ENCODE peak calls at places on chromosomes 6 and 20, in six cellular contexts. One of them, this sample, is unnamed.

GRCh38 chr6:25525078-25525477 is 126.9 kb upstream of the SCGN start:
- DNase-seq in fibroblast of mammary gland: no peak
- DNase-seq in choroid plexus epithelial cell: no peak
- DNase-seq in astrocyte of the spinal cord: no peak
- DNase-seq in PC-9: no peak
- DNase-seq in tibial artery: no peak
- DNase-seq in this sample: no peak

GRCh38 chr6:41505084-41506049 is 40.8 kb upstream of the FOXP4 start:
- DNase-seq in tibial artery: peak; percentile 95
- DNase-seq in PC-9: no peak
- DNase-seq in fibroblast of mammary gland: peak; percentile 69
- DNase-seq in choroid plexus epithelial cell: peak; percentile 92
- DNase-seq in astrocyte of the spinal cord: peak; percentile 86
- DNase-seq in this sample: no peak

GRCh38 chr20:10332656-10333421 is 101.2 kb downstream of the MKKS start:
- DNase-seq in astrocyte of the spinal cord: peak; percentile 73
- DNase-seq in tibial artery: no peak
- DNase-seq in choroid plexus epithelial cell: peak; percentile 78
- DNase-seq in PC-9: no peak
- DNase-seq in fibroblast of mammary gland: peak; percentile 71
- DNase-seq in this sample: no peak

GRCh38 chr6:25346064-25346463 is 66.9 kb downstream of the CARMIL1 start:
- DNase-seq in choroid plexus epithelial cell: no peak
- DNase-seq in astrocyte of the spinal cord: no peak
- DNase-seq in PC-9: no peak
- DNase-seq in fibroblast of mammary gland: no peak
- DNase-seq in tibial artery: no peak
- DNase-seq in this sample: peak; percentile 23

GRCh38 chr20:41738584-41739193 is 120.5 kb upstream of the CHD6 start:
- DNase-seq in PC-9: no peak
- DNase-seq in fibroblast of mammary gland: peak; percentile 45
- DNase-seq in astrocyte of the spinal cord: peak; percentile 44
- DNase-seq in tibial artery: no peak
- DNase-seq in choroid plexus epithelial cell: peak; percentile 69
- DNase-seq in this sample: peak; percentile 76

GRCh38 chr6:160420969-160421556 is 72.9 kb downstream of the SLC22A3 start:
- DNase-seq in choroid plexus epithelial cell: no peak
- DNase-seq in PC-9: no peak
- DNase-seq in fibroblast of mammary gland: peak; percentile 32
- DNase-seq in astrocyte of the spinal cord: no peak
- DNase-seq in tibial artery: no peak
- DNase-seq in this sample: no peak

GRCh38 chr6:2485116-2485515 is 239.7 kb upstream of the GMDS start:
- DNase-seq in PC-9: no peak
- DNase-seq in fibroblast of mammary gland: no peak
- DNase-seq in tibial artery: no peak
- DNase-seq in astrocyte of the spinal cord: no peak
- DNase-seq in choroid plexus epithelial cell: no peak
- DNase-seq in this sample: no peak

GRCh38 chr20:48583171-48583570 is 244.6 kb downstream of the PREX1 start:
- DNase-seq in PC-9: no peak
- DNase-seq in astrocyte of the spinal cord: no peak
- DNase-seq in fibroblast of mammary gland: no peak
- DNase-seq in tibial artery: peak; percentile 25
- DNase-seq in choroid plexus epithelial cell: no peak
- DNase-seq in this sample: no peak

GRCh38 chr6:1389791-1390070 is 355 bp downstream of the FOXF2 start:
- DNase-seq in tibial artery: no peak
- DNase-seq in choroid plexus epithelial cell: no peak
- DNase-seq in fibroblast of mammary gland: no peak
- DNase-seq in PC-9: no peak
- DNase-seq in astrocyte of the spinal cord: no peak
- DNase-seq in this sample: no peak

GRCh38 chr6:152897807-152898399 is 84.9 kb downstream of the FBXO5 start:
- DNase-seq in choroid plexus epithelial cell: peak; percentile 71
- DNase-seq in PC-9: no peak
- DNase-seq in astrocyte of the spinal cord: peak; percentile 48
- DNase-seq in tibial artery: peak; percentile 70
- DNase-seq in fibroblast of mammary gland: peak; percentile 55
- DNase-seq in this sample: peak; percentile 65

GRCh38 chr20:4820833-4821518 is 99.3 kb downstream of the PRND start:
- DNase-seq in fibroblast of mammary gland: peak; percentile 85
- DNase-seq in tibial artery: peak; percentile 63
- DNase-seq in PC-9: no peak
- DNase-seq in choroid plexus epithelial cell: peak; percentile 63
- DNase-seq in astrocyte of the spinal cord: peak; percentile 48
- DNase-seq in this sample: no peak

GRCh38 chr20:9503530-9504251 is 10.7 kb upstream of the LAMP5 start:
- DNase-seq in fibroblast of mammary gland: peak; percentile 77
- DNase-seq in choroid plexus epithelial cell: peak; percentile 26
- DNase-seq in tibial artery: no peak
- DNase-seq in astrocyte of the spinal cord: peak; percentile 84
- DNase-seq in PC-9: no peak
- DNase-seq in this sample: no peak

GRCh38 chr6:87925373-87926060 is 122.1 kb upstream of the SPACA1 start:
- DNase-seq in astrocyte of the spinal cord: no peak
- DNase-seq in tibial artery: no peak
- DNase-seq in choroid plexus epithelial cell: no peak
- DNase-seq in PC-9: no peak
- DNase-seq in fibroblast of mammary gland: no peak
- DNase-seq in this sample: no peak

GRCh38 chr6:111586554-111586953 is 19.1 kb downstream of the TRAF3IP2 start:
- DNase-seq in tibial artery: no peak
- DNase-seq in fibroblast of mammary gland: no peak
- DNase-seq in astrocyte of the spinal cord: no peak
- DNase-seq in PC-9: no peak
- DNase-seq in choroid plexus epithelial cell: no peak
- DNase-seq in this sample: no peak

GRCh38 chr20:17683218-17684076 is 1.4 kb upstream of the RRBP1 start:
- DNase-seq in tibial artery: no peak
- DNase-seq in fibroblast of mammary gland: no peak
- DNase-seq in astrocyte of the spinal cord: no peak
- DNase-seq in choroid plexus epithelial cell: no peak
- DNase-seq in PC-9: no peak
- DNase-seq in this sample: no peak

GRCh38 chr6:105178110-105178509 is 1.7 kb downstream of the POPDC3 start:
- DNase-seq in astrocyte of the spinal cord: peak; percentile 85
- DNase-seq in PC-9: peak; percentile 91
- DNase-seq in fibroblast of mammary gland: peak; percentile 96
- DNase-seq in choroid plexus epithelial cell: peak; percentile 83
- DNase-seq in tibial artery: no peak
- DNase-seq in this sample: no peak

GRCh38 chr6:4543596-4543995 is 232.6 kb upstream of the CDYL start:
- DNase-seq in PC-9: no peak
- DNase-seq in choroid plexus epithelial cell: peak; percentile 30
- DNase-seq in fibroblast of mammary gland: no peak
- DNase-seq in tibial artery: no peak
- DNase-seq in astrocyte of the spinal cord: no peak
- DNase-seq in this sample: no peak

GRCh38 chr6:168216741-168217140 is 102.8 kb downstream of the DACT2 start:
- DNase-seq in fibroblast of mammary gland: no peak
- DNase-seq in choroid plexus epithelial cell: peak; percentile 34
- DNase-seq in astrocyte of the spinal cord: no peak
- DNase-seq in tibial artery: no peak
- DNase-seq in PC-9: no peak
- DNase-seq in this sample: no peak

GRCh38 chr6:138926579-138926978 is 61.5 kb downstream of the REPS1 start:
- DNase-seq in tibial artery: no peak
- DNase-seq in PC-9: no peak
- DNase-seq in choroid plexus epithelial cell: no peak
- DNase-seq in fibroblast of mammary gland: no peak
- DNase-seq in astrocyte of the spinal cord: no peak
- DNase-seq in this sample: no peak

GRCh38 chr6:137044366-137045220 is at the start of gene IL20RA:
- DNase-seq in PC-9: peak; percentile 61
- DNase-seq in choroid plexus epithelial cell: peak; percentile 16
- DNase-seq in fibroblast of mammary gland: no peak
- DNase-seq in astrocyte of the spinal cord: peak; percentile 6
- DNase-seq in tibial artery: no peak
- DNase-seq in this sample: peak; percentile 39

GRCh38 chr20:58697867-58698703 is 5.5 kb downstream of the NPEPL1 start:
- DNase-seq in tibial artery: peak; percentile 61
- DNase-seq in astrocyte of the spinal cord: no peak
- DNase-seq in PC-9: no peak
- DNase-seq in fibroblast of mammary gland: no peak
- DNase-seq in choroid plexus epithelial cell: no peak
- DNase-seq in this sample: no peak

GRCh38 chr6:80182291-80182690 is 75.8 kb downstream of the BCKDHB start:
- DNase-seq in choroid plexus epithelial cell: peak; percentile 54
- DNase-seq in PC-9: peak; percentile 75
- DNase-seq in astrocyte of the spinal cord: peak; percentile 69
- DNase-seq in fibroblast of mammary gland: peak; percentile 64
- DNase-seq in tibial artery: no peak
- DNase-seq in this sample: no peak

GRCh38 chr6:44229376-44230033 is 6.1 kb downstream of the SLC29A1 start:
- DNase-seq in PC-9: peak; percentile 15
- DNase-seq in astrocyte of the spinal cord: no peak
- DNase-seq in fibroblast of mammary gland: no peak
- DNase-seq in choroid plexus epithelial cell: no peak
- DNase-seq in tibial artery: no peak
- DNase-seq in this sample: no peak

GRCh38 chr6:7974932-7975763 is 64.6 kb upstream of the TXNDC5 start:
- DNase-seq in choroid plexus epithelial cell: peak; percentile 90
- DNase-seq in PC-9: peak; percentile 94
- DNase-seq in fibroblast of mammary gland: peak; percentile 89
- DNase-seq in astrocyte of the spinal cord: peak; percentile 89
- DNase-seq in tibial artery: peak; percentile 85
- DNase-seq in this sample: peak; percentile 78

DNA sequence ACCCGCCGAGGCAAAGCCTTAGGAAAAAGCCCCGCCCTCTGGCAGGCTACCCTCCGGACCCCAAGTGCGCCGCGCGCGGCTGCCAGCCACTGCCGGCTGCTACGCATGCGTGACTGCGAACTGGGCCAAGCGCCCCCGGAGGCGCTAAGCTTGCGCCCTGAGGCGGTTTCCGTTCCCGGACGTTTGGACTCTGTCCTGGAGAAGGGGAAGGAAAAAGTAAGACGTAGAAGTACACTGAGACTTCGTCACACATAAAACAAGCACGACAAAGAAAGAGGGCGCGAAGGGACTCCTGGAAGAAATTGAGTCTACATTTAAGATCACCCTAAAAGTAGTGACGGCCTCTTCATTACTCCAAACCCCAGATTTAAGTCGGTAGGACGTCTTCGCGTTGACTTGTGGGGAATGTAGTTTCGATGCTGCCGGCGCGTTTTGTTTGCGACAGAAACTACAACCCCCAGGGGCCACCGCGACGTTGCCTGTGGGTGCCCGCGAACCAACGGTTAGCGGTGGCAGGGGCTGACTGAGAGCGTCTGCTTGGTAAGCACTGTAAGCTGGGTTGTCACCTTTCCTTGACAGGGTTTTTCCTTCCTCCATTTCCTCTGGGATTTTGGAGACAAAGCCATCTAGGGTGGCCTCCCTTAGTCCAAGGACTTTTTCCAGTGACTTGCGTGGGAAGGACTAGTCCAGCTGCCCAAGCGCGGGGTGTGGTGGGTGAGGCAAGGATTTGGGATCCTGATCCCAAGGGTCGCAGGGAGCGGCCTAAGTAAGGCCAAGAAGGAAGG is at the start of gene CEP57L1:
- DNase-seq in astrocyte of the spinal cord: peak; percentile 100
- DNase-seq in choroid plexus epithelial cell: peak; percentile 98
- DNase-seq in PC-9: peak; percentile 94
- DNase-seq in fibroblast of mammary gland: peak; percentile 95
- DNase-seq in tibial artery: peak; percentile 98
- DNase-seq in this sample: peak; percentile 98
- TF ChIP-seq CTCF in astrocyte of the spinal cord: no peak
- TF ChIP-seq CTCF in choroid plexus epithelial cell: no peak
- TF ChIP-seq CTCF in PC-9: no peak
- TF ChIP-seq CTCF in fibroblast of mammary gland: no peak
- TF ChIP-seq CTCF in tibial artery: no peak
- TF ChIP-seq CTCF in this sample: no peak

GRCh38 chr20:62063601-62063980 is 2.1 kb downstream of the TAF4 start:
- DNase-seq in astrocyte of the spinal cord: peak; percentile 25
- DNase-seq in choroid plexus epithelial cell: peak; percentile 25
- DNase-seq in PC-9: no peak
- DNase-seq in fibroblast of mammary gland: peak; percentile 26
- DNase-seq in tibial artery: no peak
- DNase-seq in this sample: no peak
- H3K4me3 ChIP-seq in astrocyte of the spinal cord: peak overlapping the region; percentile 28
- H3K4me3 ChIP-seq in choroid plexus epithelial cell: peak overlapping the region; percentile 47
- H3K4me3 ChIP-seq in PC-9: peak overlapping the region; percentile 59
- H3K4me3 ChIP-seq in fibroblast of mammary gland: peak overlapping the region; percentile 37
- H3K4me3 ChIP-seq in tibial artery: no peak overlapping the region
- H3K4me3 ChIP-seq in this sample: peak overlapping the region; percentile 43

GRCh38 chr6:113190170-113190569 is 667.0 kb upstream of the MARCKS start:
- DNase-seq in astrocyte of the spinal cord: no peak
- DNase-seq in choroid plexus epithelial cell: peak; percentile 44
- DNase-seq in tibial artery: no peak
- DNase-seq in PC-9: no peak
- DNase-seq in fibroblast of mammary gland: peak; percentile 23
- DNase-seq in this sample: no peak
- TF ChIP-seq CTCF in astrocyte of the spinal cord: no peak
- TF ChIP-seq CTCF in choroid plexus epithelial cell: peak; percentile 53
- TF ChIP-seq CTCF in tibial artery: no peak
- TF ChIP-seq CTCF in PC-9: no peak
- TF ChIP-seq CTCF in fibroblast of mammary gland: peak; percentile 27
- TF ChIP-seq CTCF in this sample: no peak

GRCh38 chr6:10429638-10430427 is 15.0 kb upstream of the TFAP2A start:
- DNase-seq in PC-9: peak; percentile 57
- DNase-seq in tibial artery: no peak
- DNase-seq in choroid plexus epithelial cell: peak; percentile 64
- DNase-seq in astrocyte of the spinal cord: no peak
- DNase-seq in fibroblast of mammary gland: peak; percentile 42
- DNase-seq in this sample: no peak

GRCh38 chr6:10424005-10424404 is 9.1 kb upstream of the TFAP2A start:
- DNase-seq in PC-9: no peak
- DNase-seq in fibroblast of mammary gland: no peak
- DNase-seq in astrocyte of the spinal cord: no peak
- DNase-seq in tibial artery: no peak
- DNase-seq in choroid plexus epithelial cell: no peak
- DNase-seq in this sample: no peak

GRCh38 chr6:10425177-10425972 is 10.5 kb upstream of the TFAP2A start:
- DNase-seq in PC-9: no peak
- DNase-seq in fibroblast of mammary gland: no peak
- DNase-seq in choroid plexus epithelial cell: no peak
- DNase-seq in astrocyte of the spinal cord: no peak
- DNase-seq in tibial artery: no peak
- DNase-seq in this sample: no peak

GRCh38 chr6:10425973-10426780 is 11.3 kb upstream of the TFAP2A start:
- DNase-seq in choroid plexus epithelial cell: peak; percentile 19
- DNase-seq in tibial artery: no peak
- DNase-seq in fibroblast of mammary gland: no peak
- DNase-seq in PC-9: no peak
- DNase-seq in astrocyte of the spinal cord: no peak
- DNase-seq in this sample: no peak

DNA sequence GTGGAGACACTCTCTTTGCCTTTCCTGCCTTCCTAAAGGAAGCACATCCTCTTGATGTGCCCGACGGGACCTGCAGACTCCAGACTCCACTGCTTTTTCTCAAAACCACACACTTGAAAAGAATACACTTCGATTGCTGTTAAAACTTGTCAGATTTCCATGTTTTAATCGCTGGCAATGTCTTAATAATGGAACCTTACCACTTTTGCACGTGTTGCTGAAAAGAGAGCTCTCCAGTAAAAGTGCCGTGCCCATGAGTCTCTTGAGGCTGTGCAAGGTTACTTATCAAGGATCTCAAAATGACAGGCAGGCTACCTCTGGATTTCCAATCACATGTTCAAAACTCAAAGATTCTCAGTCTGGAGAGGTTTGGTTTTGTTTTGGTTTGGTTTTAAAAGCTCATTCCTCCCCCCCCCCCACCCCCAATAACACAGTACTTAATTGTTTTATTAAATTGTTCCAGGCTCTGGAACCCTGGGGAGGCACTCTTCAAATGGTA is 12.0 kb upstream of the TFAP2A start:
- DNase-seq in tibial artery: no peak
- DNase-seq in PC-9: no peak
- DNase-seq in fibroblast of mammary gland: no peak
- DNase-seq in choroid plexus epithelial cell: no peak
- DNase-seq in astrocyte of the spinal cord: no peak
- DNase-seq in this sample: no peak
- H3K4me3 ChIP-seq in tibial artery: peak overlapping the region; percentile 50
- H3K4me3 ChIP-seq in PC-9: peak overlapping the region; percentile 69
- H3K4me3 ChIP-seq in fibroblast of mammary gland: no peak overlapping the region
- H3K4me3 ChIP-seq in choroid plexus epithelial cell: peak overlapping the region; percentile 63
- H3K4me3 ChIP-seq in astrocyte of the spinal cord: peak overlapping the region; percentile 40
- H3K4me3 ChIP-seq in this sample: no peak overlapping the region

This sample was measured in Caco-2.